ENCODE peak calls at places on chromosomes 6 and 20, in seven cellular contexts. F, J, E, M, P, V and A are unnamed samples.
A peak's percentile ranks its signal among the peaks of the same experiment; 100 is the strongest.

GRCh38 chr6:475341-475740 is 83.8 kb downstream of the IRF4 start:
- DNase-seq in F (no peak), J (no peak), E (no peak), M (no peak), P (no peak), V (no peak), A (no peak)

GRCh38 chr6:75124085-75124484 is 81.8 kb downstream of the COL12A1 start:
- DNase-seq in F (no peak), J (no peak), E (no peak), M (no peak), P (no peak), V (no peak), A (no peak)

GRCh38 chr6:141472123-141472522 is 660.6 kb upstream of the GJE1 start:
- DNase-seq in F (no peak), J (no peak), E (no peak), M (no peak), P (no peak), V (no peak), A (no peak)

GRCh38 chr6:142276256-142276655 is 25.6 kb upstream of the ADGRG6 start:
- DNase-seq in F (no peak), J (no peak), E (no peak), M (no peak), P (no peak), V (no peak), A (no peak)

GRCh38 chr6:154476494-154476893 is 34.0 kb downstream of the CNKSR3 start:
- DNase-seq in F (no peak), J (no peak), E (no peak), M (no peak), P (no peak), V (no peak), A (no peak)

GRCh38 chr20:45972500-45973183 is 639 bp upstream of the ZNF335 start:
- DNase-seq in F (no peak), J (no peak), E (no peak), M (no peak), P (no peak), V (no peak), A (no peak)

GRCh38 chr6:158666637-158667359 is 16.9 kb downstream of the SYTL3 start:
- DNase-seq in F (no peak), J (no peak), E (no peak), M (no peak), P (no peak), V (no peak), A (peak; percentile 90)

GRCh38 chr20:6434131-6434530 is 311.3 kb upstream of the FERMT1 start:
- DNase-seq in F (no peak), J (no peak), E (no peak), M (no peak), P (no peak), V (no peak), A (no peak)

GRCh38 chr6:71383476-71383875 is 94.9 kb downstream of the OGFRL1 start:
- DNase-seq in F (peak; percentile 12), J (no peak), E (no peak), M (no peak), P (no peak), V (no peak), A (peak; percentile 51)

GRCh38 chr6:6688283-6688682 is 99.8 kb downstream of the LY86 start:
- DNase-seq in F (no peak), J (no peak), E (peak; percentile 54), M (no peak), P (no peak), V (no peak), A (no peak)

GRCh38 chr20:62031462-62032092 is 34.1 kb downstream of the TAF4 start:
- DNase-seq in F (no peak), J (no peak), E (no peak), M (no peak), P (no peak), V (no peak), A (no peak)

GRCh38 chr6:151069641-151070040 is 170.1 kb upstream of the AKAP12 start:
- DNase-seq in F (no peak), J (no peak), E (peak; percentile 58), M (no peak), P (no peak), V (no peak), A (no peak)

GRCh38 chr6:14278000-14278399 is 160.4 kb downstream of the CD83 start:
- DNase-seq in F (no peak), J (no peak), E (no peak), M (no peak), P (no peak), V (no peak), A (no peak)

GRCh38 chr20:49219091-49219923 is at the start of gene DDX27:
- DNase-seq in F (peak; percentile 98), J (peak; percentile 97), E (peak; percentile 99), M (peak; percentile 95), P (peak; percentile 95), V (peak; percentile 99), A (peak; percentile 100)

GRCh38 chr6:116059713-116060571 is 749 bp downstream of the FRK start:
- DNase-seq in F (no peak), J (no peak), E (peak; percentile 42), M (peak; percentile 30), P (no peak), V (peak; percentile 62), A (no peak)

GRCh38 chr6:83518946-83519489 is 6.7 kb downstream of the PRSS35 start:
- DNase-seq in F (no peak), J (no peak), E (no peak), M (no peak), P (peak; percentile 37), V (no peak), A (no peak)

GRCh38 chr6:105372862-105373182 is 30.1 kb downstream of the PREP start:
- DNase-seq in F (no peak), J (no peak), E (no peak), M (no peak), P (no peak), V (no peak), A (no peak)

GRCh38 chr20:54515788-54516324 is 40.5 kb downstream of the DOK5 start:
- DNase-seq in F (no peak), J (no peak), E (no peak), M (no peak), P (no peak), V (no peak), A (no peak)

GRCh38 chr6:110518281-110518623 is 41.8 kb upstream of the SLC22A16 start:
- DNase-seq in F (no peak), J (no peak), E (peak; percentile 34), M (no peak), P (peak; percentile 36), V (no peak), A (peak; percentile 46)

GRCh38 chr20:57831326-57831991 is 121.6 kb upstream of the PMEPA1 start:
- DNase-seq in F (no peak), J (peak; percentile 26), E (no peak), M (no peak), P (no peak), V (no peak), A (no peak)

GRCh38 chr6:38715016-38715809 is at the start of gene DNAH8:
- DNase-seq in F (no peak), J (peak; percentile 49), E (no peak), M (no peak), P (peak; percentile 47), V (no peak), A (no peak)

GRCh38 chr6:88869263-88870023 is 94.0 kb downstream of the RNGTT start:
- DNase-seq in F (no peak), J (no peak), E (no peak), M (no peak), P (no peak), V (no peak), A (no peak)
- TF ChIP-seq JUND in F (no peak), J (no peak), E (no peak), M (no peak), P (no peak), V (no peak), A (no peak)

DNA sequence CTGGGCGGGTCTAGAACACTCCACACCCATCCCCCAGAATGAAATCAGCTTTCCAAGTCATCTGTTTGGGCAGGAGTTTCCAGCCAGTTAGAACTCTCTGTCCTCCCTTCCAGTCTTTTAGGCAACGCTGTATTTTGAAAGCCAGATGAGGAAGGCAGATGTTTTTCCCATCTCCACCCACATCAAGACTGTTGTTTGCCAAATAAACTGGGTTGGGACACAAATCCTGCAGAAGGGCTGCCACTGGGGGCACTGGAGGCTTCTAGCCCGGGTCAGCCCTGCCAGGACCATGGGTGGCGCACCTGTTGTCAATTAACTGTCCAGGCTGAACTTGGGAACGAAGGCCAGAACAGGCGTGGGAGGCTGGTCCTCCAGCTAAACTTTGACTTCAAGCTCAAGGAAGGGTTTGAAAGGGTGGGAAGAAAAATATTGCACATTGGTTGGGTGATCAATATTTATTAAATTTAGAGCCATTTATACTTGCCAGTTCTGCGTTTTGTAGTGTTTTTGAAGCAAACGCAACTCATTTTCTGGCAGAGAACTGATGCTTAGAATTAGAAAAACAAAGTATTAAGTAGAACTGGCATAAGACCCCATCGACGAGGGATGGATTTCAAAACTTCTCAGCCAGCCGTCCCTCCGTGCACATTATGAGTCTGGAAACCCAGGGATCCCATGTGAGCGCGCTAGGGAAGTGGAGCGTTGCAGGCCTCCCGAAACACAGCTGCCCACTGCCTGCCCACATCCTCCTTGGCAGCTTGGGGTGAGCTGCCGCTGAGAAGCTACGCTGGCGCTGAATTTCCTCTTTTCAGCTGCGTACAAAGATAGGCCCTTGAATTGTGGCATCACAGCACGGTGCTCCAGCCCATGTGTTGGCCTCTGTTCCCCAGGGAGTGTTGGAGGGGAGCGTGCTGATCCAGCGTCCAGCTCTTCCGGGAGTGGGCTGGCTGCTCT is 297.4 kb downstream of the QKI start:
- DNase-seq in F (no peak), J (no peak), E (peak; percentile 11), M (no peak), P (peak; percentile 81), V (peak; percentile 72), A (no peak)
- TF ChIP-seq JUND in F (no peak), J (no peak), E (no peak), M (no peak), P (no peak), V (no peak), A (no peak)

GRCh38 chr20:34922654-34923381 is 32.8 kb downstream of the GSS start:
- DNase-seq in F (no peak), J (no peak), E (peak; percentile 73), M (no peak), P (no peak), V (no peak), A (peak; percentile 41)
- TF ChIP-seq JUND in F (no peak), J (no peak), E (no peak), M (no peak), P (peak; percentile 12), V (no peak), A (no peak)

GRCh38 chr20:35226775-35227681 is 538 bp downstream of the MMP24 start:
- DNase-seq in F (no peak), J (peak; percentile 89), E (peak; percentile 35), M (peak; percentile 76), P (peak; percentile 86), V (no peak), A (peak; percentile 67)
- TF ChIP-seq JUND in F (no peak), J (no peak), E (peak; percentile 59), M (no peak), P (no peak), V (no peak), A (no peak)

DNA sequence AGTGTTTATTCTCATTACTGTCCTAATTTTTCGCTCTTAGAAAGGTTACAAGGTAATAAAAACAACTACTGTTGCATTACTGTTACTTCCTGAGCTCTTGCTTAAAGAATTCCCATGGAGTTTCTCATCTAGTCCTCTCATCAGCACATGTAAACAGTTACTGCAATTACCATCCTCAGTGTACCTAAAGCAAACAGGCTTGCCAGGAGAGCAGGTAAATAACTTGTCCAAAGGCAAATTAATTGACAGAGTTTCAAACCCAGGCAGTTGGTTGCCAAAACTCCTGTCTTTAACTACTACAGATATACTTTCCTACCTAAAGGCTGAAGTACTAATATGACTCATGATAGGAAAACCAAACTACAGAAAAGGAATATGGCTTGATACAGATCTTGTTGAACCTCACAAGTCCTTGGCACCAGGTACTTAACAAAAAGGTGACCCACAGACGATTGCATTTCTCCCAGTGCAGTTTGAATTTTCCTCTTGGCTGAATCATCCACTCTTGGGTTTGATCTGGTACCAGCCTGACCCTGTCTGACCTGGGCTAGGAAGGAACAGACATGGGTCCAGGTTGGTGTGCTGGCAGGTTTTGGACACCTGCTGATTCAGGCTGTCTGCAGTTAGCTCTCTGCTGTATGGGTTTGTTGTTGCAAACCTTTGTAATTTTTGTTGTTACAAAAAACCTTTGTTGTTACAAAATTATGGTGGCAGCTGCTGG is 153.0 kb downstream of the CFAP61 start:
- DNase-seq in F (no peak), J (no peak), E (no peak), M (no peak), P (no peak), V (no peak), A (peak; percentile 89)
- TF ChIP-seq JUND in F (no peak), J (no peak), E (no peak), M (no peak), P (no peak), V (no peak), A (peak; percentile 78)